ENCODE peak calls at places on chromosomes 2 and 18, in five cellular contexts. V is A549, A is Calu3, P is body of pancreas, I is RWPE2. O is an unnamed sample.

GRCh38 chr2:148875387-148876051 is 492 bp downstream of the KIF5C start:
- DNase-seq in V (no peak), A (no peak), P (no peak), I (no peak), O (peak; percentile 18)

GRCh38 chr2:3242747-3243369 is 134.8 kb downstream of the EIPR1 start:
- DNase-seq in V (no peak), A (no peak), P (no peak), I (no peak), O (no peak)

GRCh38 chr2:79788952-79789612 is 276.2 kb downstream of the CTNNA2 start:
- DNase-seq in V (no peak), A (no peak), P (no peak), I (no peak), O (no peak)

GRCh38 chr2:227407601-227408089 is 19.9 kb upstream of the SCYGR1 start:
- DNase-seq in V (peak; percentile 95), A (peak; percentile 80), P (no peak), I (peak; percentile 78), O (peak; percentile 74)

GRCh38 chr18:63342206-63342605 is 22.6 kb upstream of the BCL2 start:
- DNase-seq in V (peak; percentile 36), A (no peak), P (peak; percentile 29), I (no peak), O (peak; percentile 43)

GRCh38 chr2:42881732-42882131 is 89.3 kb upstream of the HAAO start:
- DNase-seq in V (no peak), A (no peak), P (no peak), I (no peak), O (no peak)

GRCh38 chr2:216777637-216778273 is 82.1 kb downstream of the TNP1 start:
- DNase-seq in V (peak; percentile 87), A (peak; percentile 53), P (peak; percentile 44), I (no peak), O (peak; percentile 56)

GRCh38 chr2:240134956-240135520 is 1.1 kb downstream of the COPS9 start:
- DNase-seq in V (no peak), A (no peak), P (no peak), I (peak; percentile 25), O (no peak)

GRCh38 chr2:27178469-27178868 is 29.7 kb downstream of the TCF23 start:
- DNase-seq in V (no peak), A (no peak), P (no peak), I (no peak), O (no peak)

GRCh38 chr18:37577051-37577611 is 11.5 kb upstream of the CELF4 start:
- DNase-seq in V (no peak), A (no peak), P (no peak), I (no peak), O (no peak)

GRCh38 chr2:240412211-240412830 is 23.1 kb upstream of the GPC1 start:
- DNase-seq in V (no peak), A (no peak), P (peak; percentile 7), I (peak; percentile 52), O (no peak)

GRCh38 chr2:217645891-217646290 is 356.9 kb downstream of the TNS1 start:
- DNase-seq in V (no peak), A (no peak), P (no peak), I (no peak), O (no peak)

GRCh38 chr18:9734189-9734588 is 26.1 kb downstream of the RAB31 start:
- DNase-seq in V (peak; percentile 33), A (peak; percentile 30), P (no peak), I (no peak), O (no peak)

GRCh38 chr2:63054812-63055509 is 4.3 kb downstream of the OTX1 start:
- DNase-seq in V (no peak), A (no peak), P (no peak), I (no peak), O (no peak)

GRCh38 chr2:168006538-168006937 is 240.9 kb downstream of the STK39 start:
- DNase-seq in V (no peak), A (no peak), P (peak; percentile 19), I (no peak), O (no peak)

GRCh38 chr2:141341444-141341843 is 789.4 kb downstream of the LRP1B start:
- DNase-seq in V (peak; percentile 4), A (no peak), P (no peak), I (no peak), O (no peak)

GRCh38 chr2:152553518-152553917 is 163.7 kb downstream of the PRPF40A start:
- DNase-seq in V (no peak), A (no peak), P (no peak), I (no peak), O (no peak)

GRCh38 chr2:241540391-241540765 is 18.2 kb upstream of the BOK start:
- DNase-seq in V (no peak), A (no peak), P (peak; percentile 73), I (no peak), O (no peak)

GRCh38 chr2:230864605-230865323 is at the start of gene ITM2C:
- DNase-seq in V (peak; percentile 65), A (peak; percentile 83), P (peak; percentile 80), I (peak; percentile 58), O (peak; percentile 65)

GRCh38 chr2:84077504-84077903 is 381.6 kb downstream of the SUCLG1 start:
- DNase-seq in V (peak; percentile 38), A (peak; percentile 48), P (peak; percentile 27), I (no peak), O (peak; percentile 48)

GRCh38 chr2:86704482-86704971 is 15.6 kb upstream of the RMND5A start:
- DNase-seq in V (peak; percentile 77), A (peak; percentile 61), P (peak; percentile 62), I (no peak), O (peak; percentile 37)

GRCh38 chr2:223759569-223760430 is 77.6 kb downstream of the AP1S3 start:
- DNase-seq in V (peak; percentile 75), A (peak; percentile 68), P (no peak), I (peak; percentile 69), O (no peak)

GRCh38 chr18:48621240-48621639 is 82.4 kb downstream of the CTIF start:
- DNase-seq in V (peak; percentile 45), A (no peak), P (no peak), I (no peak), O (no peak)

GRCh38 chr2:238895901-238896600 is 48.2 kb downstream of the TWIST2 start:
- DNase-seq in V (no peak), A (peak; percentile 31), P (peak; percentile 26), I (no peak), O (peak; percentile 37)

GRCh38 chr2:170815746-170816498 is 765 bp upstream of the GAD1 start:
- DNase-seq in V (peak; percentile 67), A (peak; percentile 88), P (peak; percentile 81), I (no peak), O (peak; percentile 63)
- TF ChIP-seq CTCF in V (peak; percentile 85), A (peak; percentile 82), P (peak; percentile 78), I (peak; percentile 90), O (peak; percentile 84)

GRCh38 chr2:8682719-8683667 is 1.1 kb downstream of the ID2 start:
- DNase-seq in V (peak; percentile 51), A (peak; percentile 30), P (peak; percentile 44), I (no peak), O (peak; percentile 52)

GRCh38 chr2:8681786-8682692 is at the start of gene ID2:
- DNase-seq in V (peak; percentile 99), A (peak; percentile 99), P (peak; percentile 99), I (peak; percentile 94), O (peak; percentile 99)

GRCh38 chr2:8679827-8680731 is 1.8 kb upstream of the ID2 start:
- DNase-seq in V (peak; percentile 95), A (peak; percentile 90), P (peak; percentile 90), I (no peak), O (peak; percentile 68)

GRCh38 chr2:8679567-8679826 is 2.4 kb upstream of the ID2 start:
- DNase-seq in V (no peak), A (no peak), P (no peak), I (no peak), O (no peak)

DNA sequence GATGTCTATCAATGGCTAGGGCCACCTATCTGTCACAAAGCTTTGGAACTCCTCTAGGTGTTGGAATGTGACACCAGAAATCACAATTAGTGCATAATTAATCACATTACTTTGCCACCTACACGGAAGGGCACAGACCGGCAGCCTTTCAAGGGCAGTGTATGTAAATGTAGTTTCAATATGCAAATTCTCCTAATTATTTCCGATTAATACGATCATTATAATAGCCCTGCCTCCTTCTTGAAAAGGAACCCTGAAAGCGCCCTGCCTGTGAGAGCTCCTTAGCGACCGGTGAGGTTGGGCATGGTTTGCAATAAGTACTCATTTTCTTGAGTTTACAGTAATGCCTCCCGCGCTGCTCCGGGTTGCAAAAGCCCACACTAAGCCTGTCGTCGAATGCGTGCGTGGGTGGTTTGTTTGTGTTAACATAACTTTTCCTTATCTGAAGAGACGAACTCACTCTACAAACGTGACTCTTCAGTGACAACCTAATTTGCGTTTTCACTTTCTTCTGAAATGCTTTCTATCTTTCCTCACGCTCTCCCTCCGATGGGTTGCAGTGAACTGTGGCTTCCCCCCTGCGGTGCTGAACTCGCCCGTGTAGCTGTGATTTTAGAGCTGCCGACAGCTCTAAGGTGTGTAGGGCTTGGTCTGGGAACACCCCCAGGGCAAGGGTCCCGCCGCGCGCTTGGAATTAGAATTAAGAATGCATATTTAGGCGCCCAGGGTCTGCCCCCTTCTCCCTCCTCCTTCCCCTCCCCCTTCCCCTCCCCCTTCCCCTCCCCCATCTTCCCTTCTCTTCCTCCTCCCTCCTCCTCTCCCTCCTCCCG is 710 bp upstream of the ID2 start:
- DNase-seq in V (peak; percentile 80), A (peak; percentile 64), P (peak; percentile 65), I (no peak), O (peak; percentile 81)
- TF ChIP-seq CTCF in V (no peak), A (no peak), P (no peak), I (no peak), O (no peak)

DNA sequence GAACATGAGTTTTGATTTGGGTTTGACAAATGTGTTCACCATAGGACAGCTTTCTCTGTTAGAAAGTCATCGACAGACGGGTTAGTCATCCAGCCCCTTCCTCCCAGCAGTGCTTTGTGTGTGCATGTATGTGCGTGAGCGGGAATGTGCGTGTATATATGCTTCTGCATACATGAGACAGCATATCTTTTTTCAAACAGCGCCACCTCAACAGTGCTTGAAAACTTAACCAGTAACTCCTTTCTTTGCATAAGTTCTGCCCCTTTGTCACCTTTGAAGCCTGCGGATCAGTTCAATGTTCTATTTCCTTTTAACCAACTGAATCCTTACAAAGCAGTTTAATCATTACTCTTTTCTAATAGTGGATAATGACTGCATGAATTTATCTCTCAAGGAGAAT is 351.4 kb downstream of the LPIN1 start:
- DNase-seq in V (no peak), A (no peak), P (no peak), I (no peak), O (no peak)
- TF ChIP-seq CTCF in V (no peak), A (no peak), P (no peak), I (no peak), O (no peak)

GRCh38 chr2:19380532-19380931 is 22.1 kb upstream of the OSR1 start:
- DNase-seq in V (peak; percentile 32), A (no peak), P (no peak), I (no peak), O (no peak)

GRCh38 chr2:19373352-19373751 is 14.9 kb upstream of the OSR1 start:
- DNase-seq in V (no peak), A (no peak), P (no peak), I (no peak), O (no peak)

GRCh38 chr2:19371996-19372582 is 13.7 kb upstream of the OSR1 start:
- DNase-seq in V (no peak), A (no peak), P (no peak), I (no peak), O (no peak)

GRCh38 chr2:19378939-19379338 is 20.5 kb upstream of the OSR1 start:
- DNase-seq in V (no peak), A (no peak), P (no peak), I (no peak), O (no peak)

DNA sequence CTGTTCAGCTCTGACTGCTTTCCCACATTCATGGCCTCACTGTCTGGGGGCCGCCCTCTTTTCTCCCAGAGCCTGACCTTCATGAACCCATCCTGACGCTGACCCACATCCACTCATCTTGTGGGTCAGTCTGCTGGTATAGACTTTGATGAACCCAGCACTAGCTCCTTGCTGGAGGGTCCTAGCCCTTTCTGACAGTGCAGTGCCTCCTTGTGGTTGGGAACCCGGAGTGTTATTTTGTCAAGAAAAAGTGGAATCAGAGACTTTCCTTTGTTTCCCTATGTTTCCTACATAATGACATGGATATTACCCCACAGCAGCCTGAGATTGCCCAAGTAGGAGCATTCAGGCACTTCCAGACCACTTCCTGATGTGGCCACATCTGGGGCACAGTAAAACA is 19.3 kb upstream of the OSR1 start:
- DNase-seq in V (no peak), A (no peak), P (no peak), I (no peak), O (no peak)
- TF ChIP-seq CTCF in V (no peak), A (no peak), P (no peak), I (no peak), O (no peak)